ENCODE peak calls at places on chromosomes 7 and 10, in six cellular contexts. X, N, S, Y, A and L are unnamed samples.

GRCh38 chr10:102645388-102645740 is 1.1 kb downstream of the TRIM8 start:
- DNase-seq in N (peak; percentile 87), Y (peak; percentile 43), S (peak; percentile 58), X (peak; percentile 76), A (peak; percentile 53), L (no peak)

GRCh38 chr7:12518920-12519681 is 51.4 kb upstream of the SCIN start:
- DNase-seq in S (no peak), N (no peak), A (no peak), Y (no peak), X (peak; percentile 3), L (peak; percentile 25)

GRCh38 chr7:48255046-48255445 is 83.8 kb downstream of the ABCA13 start:
- DNase-seq in S (peak; percentile 90), N (no peak), X (peak; percentile 29), Y (no peak), A (no peak), L (peak; percentile 75)

GRCh38 chr7:2513702-2514101 is 5.9 kb upstream of the LFNG start:
- DNase-seq in S (no peak), N (no peak), X (no peak), A (no peak), Y (no peak), L (no peak)

GRCh38 chr7:537911-538634 is 18.4 kb upstream of the PDGFA start:
- DNase-seq in S (peak; percentile 86), A (no peak), X (no peak), N (peak; percentile 80), Y (peak; percentile 73), L (peak; percentile 44)

GRCh38 chr10:62069452-62070191 is 168.1 kb downstream of the ARID5B start:
- DNase-seq in Y (no peak), N (no peak), X (no peak), S (no peak), A (no peak), L (no peak)

GRCh38 chr7:98836811-98837631 is 32.8 kb downstream of the TMEM130 start:
- DNase-seq in N (peak; percentile 40), A (no peak), Y (no peak), X (peak; percentile 22), S (no peak), L (peak; percentile 64)

GRCh38 chr7:95105627-95106026 is 198.2 kb downstream of the PPP1R9A start:
- DNase-seq in X (no peak), S (no peak), Y (no peak), A (no peak), N (no peak), L (no peak)

GRCh38 chr10:110273474-110273873 is 31.2 kb downstream of the SMNDC1 start:
- DNase-seq in A (peak; percentile 20), N (peak; percentile 41), X (no peak), S (peak; percentile 72), Y (no peak), L (no peak)

GRCh38 chr10:45470098-45471012 is 96.3 kb downstream of the ALOX5 start:
- DNase-seq in X (peak; percentile 56), S (peak; percentile 86), N (no peak), Y (no peak), A (peak; percentile 54), L (peak; percentile 82)

GRCh38 chr7:37432240-37432917 is 16.3 kb downstream of the ELMO1 start:
- DNase-seq in N (no peak), S (no peak), A (peak; percentile 41), Y (no peak), X (no peak), L (no peak)

GRCh38 chr10:78852856-78853255 is 215.9 kb upstream of the ZMIZ1 start:
- DNase-seq in X (peak; percentile 16), A (peak; percentile 22), N (peak; percentile 61), S (no peak), Y (no peak), L (peak; percentile 40)

GRCh38 chr7:12066561-12066960 is 144.5 kb upstream of the TMEM106B start:
- DNase-seq in X (no peak), N (no peak), S (no peak), Y (peak; percentile 62), A (no peak), L (no peak)

GRCh38 chr7:12127490-12127889 is 83.6 kb upstream of the TMEM106B start:
- DNase-seq in A (no peak), N (no peak), Y (no peak), S (peak; percentile 69), X (no peak), L (peak; percentile 48)

GRCh38 chr7:111301891-111302290 is 211.0 kb downstream of the LRRN3 start:
- DNase-seq in Y (no peak), A (no peak), X (no peak), N (no peak), S (no peak), L (no peak)

GRCh38 chr7:28984631-28985030 is 26.5 kb upstream of the TRIL start:
- DNase-seq in Y (no peak), S (peak; percentile 87), X (no peak), A (no peak), N (no peak), L (peak; percentile 91)

GRCh38 chr7:65250216-65250615 is 123.4 kb upstream of the ZNF92 start:
- DNase-seq in S (no peak), Y (no peak), N (no peak), X (no peak), A (no peak), L (no peak)

DNA sequence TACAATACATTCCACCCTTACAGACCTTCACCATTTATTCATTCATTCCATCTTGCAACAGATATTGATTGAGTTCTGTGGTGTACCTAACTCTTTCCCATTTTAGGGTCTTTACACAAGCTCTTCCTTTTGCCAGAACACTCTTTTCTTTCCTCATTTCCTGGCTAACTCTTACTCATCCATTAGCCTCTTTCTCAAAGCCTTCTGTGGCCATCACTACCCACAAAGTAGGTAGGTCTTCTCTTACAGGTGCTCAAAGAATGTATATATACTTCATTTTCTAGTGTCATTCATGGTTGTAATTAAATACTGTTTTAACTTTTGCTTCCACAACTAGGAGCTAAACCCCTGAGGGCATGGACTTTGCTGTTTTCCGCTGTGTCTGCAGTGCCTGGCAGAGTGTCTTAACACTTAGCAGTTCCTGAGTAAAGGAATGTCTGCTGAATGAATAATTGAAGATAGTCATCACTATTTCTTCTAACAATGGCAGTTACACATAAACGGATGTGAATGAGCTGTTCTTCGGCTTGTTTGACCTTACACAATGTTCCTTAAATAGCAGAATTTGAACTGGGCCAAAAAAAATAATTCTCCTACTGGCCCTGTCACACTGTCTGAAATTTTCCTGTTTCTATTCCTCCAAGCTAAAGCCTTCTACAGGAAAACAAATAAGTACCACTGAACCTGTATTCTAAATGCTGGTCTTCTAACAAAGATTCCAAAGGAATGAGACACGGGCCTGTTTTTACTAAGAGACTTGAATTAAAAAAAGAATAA is 15.1 kb downstream of the BCAP29 start:
- DNase-seq in N (no peak), Y (peak; percentile 77), X (no peak), A (no peak), S (peak; percentile 98), L (no peak)
- H3K4me1 ChIP-seq in N (no peaks in the 10 kb centered on the region), Y (no peaks in the 10 kb centered on the region), X (no peaks in the 10 kb centered on the region), A (no peaks in the 10 kb centered on the region), S (peaks cover 22% of the 10 kb centered on the region), L (peaks cover 3% of the 10 kb centered on the region)

GRCh38 chr7:152341914-152342236 is 93.9 kb downstream of the KMT2C start:
- DNase-seq in Y (no peak), X (no peak), N (no peak), S (no peak), A (no peak), L (no peak)

GRCh38 chr7:152341039-152341913 is 94.5 kb downstream of the KMT2C start:
- DNase-seq in N (peak; percentile 45), Y (peak; percentile 32), S (peak; percentile 52), X (no peak), A (no peak), L (peak; percentile 71)

GRCh38 chr7:152335900-152336571 is 99.8 kb downstream of the KMT2C start:
- DNase-seq in N (no peak), A (peak; percentile 12), Y (no peak), S (no peak), X (peak; percentile 62), L (no peak)

GRCh38 chr7:152336754-152337368 is 98.9 kb downstream of the KMT2C start:
- DNase-seq in X (peak; percentile 49), S (peak; percentile 24), Y (peak; percentile 47), N (no peak), A (peak; percentile 45), L (peak; percentile 37)

GRCh38 chr7:152338553-152338952 is 97.2 kb downstream of the KMT2C start:
- DNase-seq in A (no peak), X (no peak), S (no peak), N (no peak), Y (no peak), L (peak; percentile 30)
- H3K4me1 ChIP-seq in A (peaks cover 43% of the 10 kb centered on the region), X (peaks cover 32% of the 10 kb centered on the region), S (no peaks in the 10 kb centered on the region), N (peaks cover 27% of the 10 kb centered on the region), Y (peaks cover 5% of the 10 kb centered on the region), L (peaks cover 9% of the 10 kb centered on the region)

GRCh38 chr7:91128574-91129348 is 135.5 kb upstream of the FZD1 start:
- DNase-seq in S (peak; percentile 22), N (no peak), X (no peak), A (no peak), Y (no peak), L (peak; percentile 25)

GRCh38 chr7:91126762-91127161 is 137.5 kb upstream of the FZD1 start:
- DNase-seq in X (no peak), N (no peak), A (no peak), S (no peak), Y (no peak), L (no peak)

GRCh38 chr7:91127974-91128373 is 136.3 kb upstream of the FZD1 start:
- DNase-seq in Y (no peak), A (no peak), S (peak; percentile 19), N (no peak), X (no peak), L (no peak)
- H3K4me1 ChIP-seq in Y (no peaks in the 10 kb centered on the region), A (no peaks in the 10 kb centered on the region), S (no peaks in the 10 kb centered on the region), N (no peaks in the 10 kb centered on the region), X (no peaks in the 10 kb centered on the region), L (no peaks in the 10 kb centered on the region)

GRCh38 chr7:42272793-42273665 is 36.0 kb upstream of the GLI3 start:
- DNase-seq in Y (no peak), N (no peak), S (peak; percentile 19), A (no peak), X (no peak), L (peak; percentile 2)
- H3K4me1 ChIP-seq in Y (no peaks in the 10 kb centered on the region), N (no peaks in the 10 kb centered on the region), S (no peaks in the 10 kb centered on the region), A (no peaks in the 10 kb centered on the region), X (no peaks in the 10 kb centered on the region), L (no peaks in the 10 kb centered on the region)